ENCODE peak calls at places on chromosomes 1 and 21, in four cellular contexts. F is T-helper 9 cell, G is posterior cingulate gyrus, N is right lobe of liver. R is an unnamed sample.

GRCh38 chr21:35390013-35390776 is 341.1 kb upstream of the RUNX1 start:
- DNase-seq in F (no peak), G (no peak), N (no peak), R (no peak)

GRCh38 chr21:38048241-38048640 is 132.0 kb upstream of the KCNJ6 start:
- DNase-seq in F (no peak), G (no peak), N (no peak), R (no peak)

GRCh38 chr1:10671090-10671489 is 125.4 kb downstream of the CASZ1 start:
- DNase-seq in F (no peak), G (no peak), N (no peak), R (no peak)

GRCh38 chr1:65174585-65174984 is 26.6 kb downstream of the AK4 start:
- DNase-seq in F (no peak), G (no peak), N (peak; percentile 74), R (no peak)

GRCh38 chr1:184267747-184268146 is 119.1 kb upstream of the C1orf21 start:
- DNase-seq in F (no peak), G (no peak), N (no peak), R (no peak)

GRCh38 chr1:25031966-25032667 is 102.0 kb upstream of the RUNX3 start:
- DNase-seq in F (peak; percentile 60), G (no peak), N (no peak), R (peak; percentile 63)

GRCh38 chr1:94554611-94555010 is 13.1 kb upstream of the F3 start:
- DNase-seq in F (no peak), G (no peak), N (no peak), R (no peak)

GRCh38 chr21:27365394-27365793 is 398.5 kb upstream of the ADAMTS5 start:
- DNase-seq in F (no peak), G (no peak), N (no peak), R (no peak)

GRCh38 chr1:29379438-29380073 is 143.2 kb downstream of the PTPRU start:
- DNase-seq in F (no peak), G (no peak), N (no peak), R (no peak)

GRCh38 chr1:92927870-92928269 is 33.4 kb downstream of the DIPK1A start:
- DNase-seq in F (no peak), G (no peak), N (no peak), R (no peak)

GRCh38 chr1:111989531-111990025 is at the start of gene KCND3:
- DNase-seq in F (no peak), G (peak; percentile 89), N (peak; percentile 64), R (no peak)

GRCh38 chr1:84836145-84836544 is 56.9 kb downstream of the LPAR3 start:
- DNase-seq in F (no peak), G (no peak), N (no peak), R (no peak)

GRCh38 chr1:173210273-173210672 is 3.1 kb upstream of the TNFSF4 start:
- DNase-seq in F (no peak), G (peak; percentile 62), N (no peak), R (no peak)

GRCh38 chr1:30012455-30013440 is 710.6 kb downstream of the MATN1 start:
- DNase-seq in F (no peak), G (no peak), N (no peak), R (no peak)

GRCh38 chr1:180778782-180779398 is 133.8 kb upstream of the KIAA1614 start:
- DNase-seq in F (no peak), G (no peak), N (peak; percentile 50), R (no peak)

GRCh38 chr21:43865471-43866181 is 603 bp downstream of the AGPAT3 start:
- DNase-seq in F (peak; percentile 44), G (no peak), N (peak; percentile 77), R (peak; percentile 47)

GRCh38 chr21:45054927-45055612 is 19.3 kb upstream of the ADARB1 start:
- DNase-seq in F (no peak), G (no peak), N (no peak), R (no peak)

GRCh38 chr1:24536391-24536840 is 19.5 kb upstream of the NCMAP start:
- DNase-seq in F (peak; percentile 62), G (no peak), N (no peak), R (peak; percentile 83)

GRCh38 chr1:34398205-34398915 is 221.7 kb downstream of the C1orf94 start:
- DNase-seq in F (no peak), G (no peak), N (no peak), R (no peak)

GRCh38 chr1:20476260-20477038 is 9.6 kb downstream of the CAMK2N1 start:
- DNase-seq in F (no peak), G (no peak), N (peak; percentile 97), R (no peak)

GRCh38 chr1:150477733-150478132 is 9.5 kb upstream of the TARS2 start:
- DNase-seq in F (no peak), G (no peak), N (no peak), R (no peak)

GRCh38 chr1:86714159-86714558 is 9.8 kb downstream of the SH3GLB1 start:
- DNase-seq in F (no peak), G (no peak), N (no peak), R (no peak)

GRCh38 chr21:41769933-41770332 is 3.1 kb upstream of the RIPK4 start:
- DNase-seq in F (no peak), G (no peak), N (no peak), R (no peak)

GRCh38 chr1:41745022-41745421 is 173.7 kb downstream of the HIVEP3 start:
- DNase-seq in F (no peak), G (no peak), N (no peak), R (no peak)

R was measured in naive thymus-derived CD8-positive, alpha-beta T cell.